ENCODE peak calls at places on chromosomes 12 and 14, in eight cellular contexts. One of them, this sample, is unnamed.

GRCh38 chr12:101931498-101932326 is 54.3 kb downstream of the DRAM1 start:
- DNase-seq in cardiac fibroblast: no peak
- DNase-seq in tibial artery: no peak
- DNase-seq in NCI-H1436: no peak
- DNase-seq in stimulated activated CD4-positive, alpha-beta T cell treated with anti-CD3 and anti-CD28 coated beads, Interleukin-12 subunit alpha, Interleukin-12 subunit beta, amount 100 ng/mL, for 48 hours: no peak
- DNase-seq in HT-29: no peak
- DNase-seq in EL: no peak
- DNase-seq in nephron progenitor cell: no peak
- DNase-seq in this sample: no peak

GRCh38 chr12:32201996-32202395 is 95.3 kb downstream of the BICD1 start:
- DNase-seq in cardiac fibroblast: no peak
- DNase-seq in tibial artery: peak; percentile 26
- DNase-seq in NCI-H1436: no peak
- DNase-seq in stimulated activated CD4-positive, alpha-beta T cell treated with anti-CD3 and anti-CD28 coated beads, Interleukin-12 subunit alpha, Interleukin-12 subunit beta, amount 100 ng/mL, for 48 hours: no peak
- DNase-seq in HT-29: no peak
- DNase-seq in EL: no peak
- DNase-seq in nephron progenitor cell: no peak
- DNase-seq in this sample: no peak

GRCh38 chr14:71050227-71050823 is 143.1 kb downstream of the PCNX1 start:
- DNase-seq in cardiac fibroblast: peak; percentile 44
- DNase-seq in tibial artery: no peak
- DNase-seq in NCI-H1436: no peak
- DNase-seq in stimulated activated CD4-positive, alpha-beta T cell treated with anti-CD3 and anti-CD28 coated beads, Interleukin-12 subunit alpha, Interleukin-12 subunit beta, amount 100 ng/mL, for 48 hours: no peak
- DNase-seq in HT-29: peak; percentile 13
- DNase-seq in EL: no peak
- DNase-seq in nephron progenitor cell: no peak
- DNase-seq in this sample: no peak

GRCh38 chr12:754238-754816 is 1.9 kb downstream of the WNK1 start:
- DNase-seq in cardiac fibroblast: peak; percentile 38
- DNase-seq in tibial artery: no peak
- DNase-seq in NCI-H1436: no peak
- DNase-seq in stimulated activated CD4-positive, alpha-beta T cell treated with anti-CD3 and anti-CD28 coated beads, Interleukin-12 subunit alpha, Interleukin-12 subunit beta, amount 100 ng/mL, for 48 hours: no peak
- DNase-seq in HT-29: no peak
- DNase-seq in EL: peak; percentile 41
- DNase-seq in nephron progenitor cell: no peak
- DNase-seq in this sample: no peak

GRCh38 chr12:25069221-25069620 is 120.3 kb upstream of the BCAT1 start:
- DNase-seq in cardiac fibroblast: no peak
- DNase-seq in tibial artery: no peak
- DNase-seq in NCI-H1436: no peak
- DNase-seq in stimulated activated CD4-positive, alpha-beta T cell treated with anti-CD3 and anti-CD28 coated beads, Interleukin-12 subunit alpha, Interleukin-12 subunit beta, amount 100 ng/mL, for 48 hours: no peak
- DNase-seq in HT-29: no peak
- DNase-seq in EL: peak; percentile 39
- DNase-seq in nephron progenitor cell: no peak
- DNase-seq in this sample: no peak

GRCh38 chr12:24596768-24597388 is 352.0 kb downstream of the BCAT1 start:
- DNase-seq in cardiac fibroblast: peak; percentile 73
- DNase-seq in tibial artery: no peak
- DNase-seq in NCI-H1436: peak; percentile 49
- DNase-seq in stimulated activated CD4-positive, alpha-beta T cell treated with anti-CD3 and anti-CD28 coated beads, Interleukin-12 subunit alpha, Interleukin-12 subunit beta, amount 100 ng/mL, for 48 hours: no peak
- DNase-seq in HT-29: peak; percentile 42
- DNase-seq in EL: peak; percentile 33
- DNase-seq in nephron progenitor cell: no peak
- DNase-seq in this sample: peak; percentile 3

GRCh38 chr12:45688188-45688587 is 41.3 kb upstream of the ARID2 start:
- DNase-seq in cardiac fibroblast: no peak
- DNase-seq in tibial artery: no peak
- DNase-seq in NCI-H1436: no peak
- DNase-seq in stimulated activated CD4-positive, alpha-beta T cell treated with anti-CD3 and anti-CD28 coated beads, Interleukin-12 subunit alpha, Interleukin-12 subunit beta, amount 100 ng/mL, for 48 hours: no peak
- DNase-seq in HT-29: no peak
- DNase-seq in EL: peak; percentile 9
- DNase-seq in nephron progenitor cell: no peak
- DNase-seq in this sample: no peak

GRCh38 chr14:23444314-23444713 is 8.9 kb upstream of the MYH7 start:
- DNase-seq in cardiac fibroblast: no peak
- DNase-seq in tibial artery: no peak
- DNase-seq in NCI-H1436: no peak
- DNase-seq in stimulated activated CD4-positive, alpha-beta T cell treated with anti-CD3 and anti-CD28 coated beads, Interleukin-12 subunit alpha, Interleukin-12 subunit beta, amount 100 ng/mL, for 48 hours: no peak
- DNase-seq in HT-29: no peak
- DNase-seq in EL: no peak
- DNase-seq in nephron progenitor cell: no peak
- DNase-seq in this sample: no peak

GRCh38 chr12:93025145-93026103 is 96.3 kb upstream of the EEA1 start:
- DNase-seq in cardiac fibroblast: peak; percentile 88
- DNase-seq in tibial artery: no peak
- DNase-seq in NCI-H1436: peak; percentile 20
- DNase-seq in stimulated activated CD4-positive, alpha-beta T cell treated with anti-CD3 and anti-CD28 coated beads, Interleukin-12 subunit alpha, Interleukin-12 subunit beta, amount 100 ng/mL, for 48 hours: peak; percentile 8
- DNase-seq in HT-29: peak; percentile 69
- DNase-seq in EL: peak; percentile 40
- DNase-seq in nephron progenitor cell: no peak
- DNase-seq in this sample: peak; percentile 14

GRCh38 chr14:37091651-37092050 is 80.8 kb downstream of the SLC25A21 start:
- DNase-seq in cardiac fibroblast: no peak
- DNase-seq in tibial artery: no peak
- DNase-seq in NCI-H1436: no peak
- DNase-seq in stimulated activated CD4-positive, alpha-beta T cell treated with anti-CD3 and anti-CD28 coated beads, Interleukin-12 subunit alpha, Interleukin-12 subunit beta, amount 100 ng/mL, for 48 hours: no peak
- DNase-seq in HT-29: no peak
- DNase-seq in EL: peak; percentile 1
- DNase-seq in nephron progenitor cell: no peak
- DNase-seq in this sample: no peak

GRCh38 chr12:2353281-2353680 is 300.5 kb downstream of the CACNA1C start:
- DNase-seq in cardiac fibroblast: no peak
- DNase-seq in tibial artery: no peak
- DNase-seq in NCI-H1436: no peak
- DNase-seq in stimulated activated CD4-positive, alpha-beta T cell treated with anti-CD3 and anti-CD28 coated beads, Interleukin-12 subunit alpha, Interleukin-12 subunit beta, amount 100 ng/mL, for 48 hours: no peak
- DNase-seq in HT-29: no peak
- DNase-seq in EL: no peak
- DNase-seq in nephron progenitor cell: no peak
- DNase-seq in this sample: no peak

GRCh38 chr12:117727301-117727700 is 241.5 kb downstream of the KSR2 start:
- DNase-seq in cardiac fibroblast: no peak
- DNase-seq in tibial artery: no peak
- DNase-seq in NCI-H1436: no peak
- DNase-seq in stimulated activated CD4-positive, alpha-beta T cell treated with anti-CD3 and anti-CD28 coated beads, Interleukin-12 subunit alpha, Interleukin-12 subunit beta, amount 100 ng/mL, for 48 hours: no peak
- DNase-seq in HT-29: no peak
- DNase-seq in EL: no peak
- DNase-seq in nephron progenitor cell: no peak
- DNase-seq in this sample: no peak

GRCh38 chr12:129212221-129212630 is 358.9 kb downstream of the GLT1D1 start:
- DNase-seq in cardiac fibroblast: no peak
- DNase-seq in tibial artery: no peak
- DNase-seq in NCI-H1436: no peak
- DNase-seq in stimulated activated CD4-positive, alpha-beta T cell treated with anti-CD3 and anti-CD28 coated beads, Interleukin-12 subunit alpha, Interleukin-12 subunit beta, amount 100 ng/mL, for 48 hours: no peak
- DNase-seq in HT-29: no peak
- DNase-seq in EL: no peak
- DNase-seq in nephron progenitor cell: no peak
- DNase-seq in this sample: no peak

GRCh38 chr12:50240096-50240791 is 43.1 kb downstream of the LIMA1 start:
- DNase-seq in cardiac fibroblast: no peak
- DNase-seq in tibial artery: no peak
- DNase-seq in NCI-H1436: no peak
- DNase-seq in stimulated activated CD4-positive, alpha-beta T cell treated with anti-CD3 and anti-CD28 coated beads, Interleukin-12 subunit alpha, Interleukin-12 subunit beta, amount 100 ng/mL, for 48 hours: no peak
- DNase-seq in HT-29: no peak
- DNase-seq in EL: no peak
- DNase-seq in nephron progenitor cell: no peak
- DNase-seq in this sample: no peak

This sample was measured in NCI-H2227 treated with DMSO at 0.1 percent for 48 hours.